ENCODE peak calls at places on chromosomes 1 and 21, in five cellular contexts. A, Y, J, I and W are unnamed samples.
A peak's percentile ranks its signal among the peaks of the same experiment; 100 is the strongest.

GRCh38 chr21:45805321-45805720 is 161.8 kb downstream of the PCBP3 start:
- DNase-seq in A (no peak), Y (no peak), I (no peak), J (no peak), W (no peak)

GRCh38 chr1:1677718-1678580 is 14.6 kb downstream of the SLC35E2B start:
- DNase-seq in Y (peak; percentile 44), I (peak; percentile 85), J (peak; percentile 63), A (no peak), W (no peak)

GRCh38 chr1:67897270-67897949 is 64.1 kb upstream of the GNG12 start:
- DNase-seq in I (no peak), A (peak; percentile 86), Y (no peak), J (no peak), W (no peak)

GRCh38 chr21:39776589-39776988 is 31.6 kb downstream of the IGSF5 start:
- DNase-seq in I (no peak), Y (no peak), A (peak; percentile 8), J (no peak), W (no peak)

GRCh38 chr1:155946633-155947219 is 5.3 kb downstream of the RXFP4 start:
- DNase-seq in A (no peak), J (no peak), Y (no peak), I (no peak), W (peak; percentile 5)

GRCh38 chr1:237124856-237125462 is 83.0 kb downstream of the RYR2 start:
- DNase-seq in I (peak; percentile 24), A (peak; percentile 20), Y (no peak), J (peak; percentile 21), W (no peak)

GRCh38 chr1:171841931-171842723 is 829 bp downstream of the DNM3 start:
- DNase-seq in J (peak; percentile 14), A (no peak), Y (no peak), I (peak; percentile 20), W (peak; percentile 64)

GRCh38 chr1:14961661-14962267 is 191.8 kb upstream of the TMEM51 start:
- DNase-seq in I (no peak), J (no peak), A (no peak), Y (no peak), W (no peak)

GRCh38 chr1:211469938-211470529 is 21.9 kb downstream of the RD3 start:
- DNase-seq in J (peak; percentile 87), Y (peak; percentile 82), A (peak; percentile 81), I (peak; percentile 53), W (peak; percentile 75)